ENCODE peak calls at places on chromosome 16, in six cellular contexts. P is H9, M is colonic mucosa, E is substantia nigra, F is psoas muscle, A is A549. Z is an unnamed sample.

GRCh38 chr16:52573365-52574104 is 26.6 kb upstream of the TOX3 start:
- DNase-seq in E (no peak), F (no peak), A (peak), M (peak), P (no peak), Z (no peak)

GRCh38 chr16:22782299-22782698 is 31.7 kb upstream of the HS3ST2 start:
- DNase-seq in F (no peak), E (no peak), P (no peak), A (no peak), M (no peak), Z (no peak)

GRCh38 chr16:31695667-31696066 is 168.0 kb downstream of the AHSP start:
- DNase-seq in A (no peak), F (no peak), P (no peak), M (no peak), E (no peak), Z (no peak)

GRCh38 chr16:50534556-50534955 is 13.6 kb upstream of the NKD1 start:
- DNase-seq in P (no peak), F (no peak), A (no peak), M (no peak), E (no peak), Z (no peak)

GRCh38 chr16:82636485-82636884 is 9.7 kb downstream of the CDH13 start:
- DNase-seq in F (no peak), M (peak), A (no peak), E (no peak), P (no peak), Z (no peak)

GRCh38 chr16:86224126-86224525 is 286.2 kb upstream of the FOXF1 start:
- DNase-seq in A (no peak), F (no peak), P (no peak), M (no peak), E (no peak), Z (no peak)

GRCh38 chr16:67277294-67277998 is 1.9 kb upstream of the PLEKHG4 start:
- DNase-seq in E (no peak), P (no peak), M (peak), F (peak), A (peak), Z (no peak)

GRCh38 chr16:67029249-67030096 is 524 bp downstream of the CBFB start:
- DNase-seq in M (peak), F (peak), P (no peak), E (no peak), A (peak), Z (no peak)

GRCh38 chr16:30893082-30893743 is 664 bp downstream of the BCL7C start:
- DNase-seq in E (no peak), M (peak), P (no peak), F (no peak), A (no peak), Z (no peak)

GRCh38 chr16:68756250-68757051 is 19.4 kb downstream of the CDH1 start:
- DNase-seq in F (no peak), E (no peak), A (no peak), M (peak), P (no peak), Z (no peak)

GRCh38 chr16:55710466-55710865 is 54.7 kb downstream of the SLC6A2 start:
- DNase-seq in F (no peak), E (no peak), P (peak), M (no peak), A (no peak), Z (no peak)

GRCh38 chr16:9053006-9053601 is 38.3 kb upstream of the HAPSTR1 start:
- DNase-seq in F (peak), A (peak), E (no peak), M (peak), P (peak), Z (no peak)

GRCh38 chr16:6946106-6946505 is 386.5 kb upstream of the RBFOX1 start:
- DNase-seq in E (no peak), M (no peak), F (no peak), P (no peak), A (no peak), Z (no peak)

GRCh38 chr16:67186550-67186950 is 2.8 kb upstream of the MATCAP1 start:
- DNase-seq in P (no peak), M (no peak), E (no peak), F (no peak), A (no peak), Z (no peak)

GRCh38 chr16:69535123-69536050 is 30.4 kb upstream of the NFAT5 start:
- DNase-seq in M (no peak), E (no peak), P (no peak), A (no peak), F (no peak), Z (no peak)

GRCh38 chr16:24336491-24336890 is 80.4 kb downstream of the CACNG3 start:
- DNase-seq in M (no peak), A (no peak), F (no peak), E (no peak), P (no peak), Z (no peak)

GRCh38 chr16:79758615-79759346 is 158.2 kb upstream of the MAF start:
- DNase-seq in P (no peak), A (peak), M (no peak), F (no peak), E (no peak), Z (no peak)

GRCh38 chr16:3032624-3033023 is 4.1 kb downstream of the BICDL2 start:
- DNase-seq in F (no peak), E (no peak), P (no peak), A (no peak), M (no peak), Z (no peak)

GRCh38 chr16:23258919-23259237 is 43.2 kb upstream of the SCNN1B start:
- DNase-seq in E (no peak), A (no peak), F (no peak), P (no peak), M (peak), Z (no peak)

GRCh38 chr16:56423584-56424403 is 1.6 kb downstream of the AMFR start:
- DNase-seq in P (no peak), F (no peak), M (no peak), E (no peak), A (no peak), Z (no peak)

GRCh38 chr16:21263640-21264211 is 14.4 kb downstream of the CRYM start:
- DNase-seq in A (peak), F (no peak), P (no peak), M (peak), E (no peak), Z (no peak)

GRCh38 chr16:5060073-5060641 is 5.6 kb downstream of the C16orf89 start:
- DNase-seq in P (no peak), F (no peak), E (no peak), A (no peak), M (no peak), Z (no peak)

GRCh38 chr16:3983081-3983520 is 102.6 kb upstream of the CREBBP start:
- DNase-seq in M (peak), E (peak), P (peak), F (peak), A (peak), Z (peak)

GRCh38 chr16:1731073-1731472 is 25.1 kb downstream of the MAPK8IP3 start:
- DNase-seq in E (no peak), F (no peak), M (no peak), A (no peak), P (no peak), Z (no peak)

GRCh38 chr16:813204-813915 is 12.8 kb upstream of the GNG13 start:
- DNase-seq in E (peak), F (no peak), M (no peak), A (peak), P (peak), Z (peak)

GRCh38 chr16:49876716-49877129 is 20.8 kb upstream of the ZNF423 start:
- DNase-seq in P (peak), A (peak), E (no peak), M (peak), F (peak), Z (no peak)

GRCh38 chr16:65789546-65789945 is 576.9 kb upstream of the CDH5 start:
- DNase-seq in F (no peak), E (no peak), P (no peak), A (no peak), M (no peak), Z (no peak)

GRCh38 chr16:13194766-13195165 is 293.4 kb downstream of the SHISA9 start:
- DNase-seq in E (no peak), F (no peak), A (no peak), M (no peak), P (no peak), Z (no peak)

GRCh38 chr16:87487361-87487924 is 5.4 kb downstream of the ZCCHC14 start:
- DNase-seq in F (peak), M (peak), E (peak), A (no peak), P (peak), Z (no peak)

GRCh38 chr16:4920826-4921225 is 16.1 kb downstream of the PPL start:
- DNase-seq in E (no peak), P (no peak), A (no peak), M (no peak), F (no peak), Z (no peak)

GRCh38 chr16:23145186-23145585 is 4.1 kb downstream of the USP31 start:
- DNase-seq in E (no peak), P (peak), M (no peak), F (no peak), A (no peak), Z (no peak)

GRCh38 chr16:85733155-85733838 is 17.6 kb downstream of the C16orf74 start:
- DNase-seq in A (no peak), M (no peak), E (no peak), P (no peak), F (peak), Z (no peak)

GRCh38 chr16:29972992-29973383 is 680 bp upstream of the TAOK2 start:
- DNase-seq in P (no peak), A (no peak), M (no peak), E (no peak), F (no peak), Z (no peak)

GRCh38 chr16:57682809-57683318 is 11.7 kb upstream of the DRC7 start:
- DNase-seq in P (no peak), A (no peak), M (no peak), E (no peak), F (no peak), Z (no peak)

GRCh38 chr16:57167951-57168350 is 17.9 kb downstream of the PSME3IP1 start:
- DNase-seq in E (no peak), A (no peak), M (no peak), P (no peak), F (no peak), Z (no peak)

GRCh38 chr16:68434654-68435210 is 13.6 kb downstream of the SMPD3 start:
- DNase-seq in E (no peak), M (peak), F (no peak), P (no peak), A (no peak), Z (no peak)

GRCh38 chr16:11636172-11636721 is 32.0 kb upstream of the SNN start:
- DNase-seq in E (no peak), P (peak), A (no peak), F (no peak), M (peak), Z (no peak)

GRCh38 chr16:11635127-11635652 is 33.1 kb upstream of the SNN start:
- DNase-seq in M (peak), E (no peak), P (no peak), A (no peak), F (no peak), Z (no peak)

GRCh38 chr16:11637320-11637719 is 30.9 kb upstream of the SNN start:
- DNase-seq in E (no peak), F (no peak), A (no peak), P (peak), M (no peak), Z (no peak)

GRCh38 chr16:11634307-11634706 is 33.9 kb upstream of the SNN start:
- DNase-seq in P (no peak), M (no peak), E (no peak), F (no peak), A (no peak), Z (no peak)

DNA sequence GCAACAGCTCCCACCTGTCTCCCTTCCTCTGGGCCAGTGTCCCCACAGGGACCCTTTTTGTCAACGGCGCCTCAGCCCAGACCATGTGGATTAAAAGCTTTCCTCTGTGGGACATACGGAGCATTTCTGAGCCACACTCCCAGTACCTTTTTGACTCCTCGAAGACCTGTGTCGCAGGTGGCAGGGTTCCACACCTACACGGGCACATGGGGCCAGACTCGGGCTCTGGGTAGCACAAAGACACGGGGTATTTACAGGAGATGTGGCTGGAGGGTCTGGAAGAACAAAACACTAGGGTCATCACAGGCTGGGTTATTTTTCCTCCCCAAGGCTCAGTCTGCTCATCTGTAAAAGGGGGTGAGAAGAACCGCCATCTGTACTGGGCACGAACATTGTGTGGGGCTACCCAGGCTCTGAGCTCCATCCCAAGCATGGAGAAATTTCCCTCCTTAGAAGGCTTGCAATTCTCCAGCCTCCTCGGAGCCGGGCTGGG is 32.5 kb upstream of the SNN start:
- DNase-seq in F (no peak), M (no peak), P (no peak), A (no peak), E (no peak), Z (no peak)
- H3K27ac ChIP-seq in F (no peak), M (peak), P (peak), A (peak), E (no peak), Z (no peak)

DNA sequence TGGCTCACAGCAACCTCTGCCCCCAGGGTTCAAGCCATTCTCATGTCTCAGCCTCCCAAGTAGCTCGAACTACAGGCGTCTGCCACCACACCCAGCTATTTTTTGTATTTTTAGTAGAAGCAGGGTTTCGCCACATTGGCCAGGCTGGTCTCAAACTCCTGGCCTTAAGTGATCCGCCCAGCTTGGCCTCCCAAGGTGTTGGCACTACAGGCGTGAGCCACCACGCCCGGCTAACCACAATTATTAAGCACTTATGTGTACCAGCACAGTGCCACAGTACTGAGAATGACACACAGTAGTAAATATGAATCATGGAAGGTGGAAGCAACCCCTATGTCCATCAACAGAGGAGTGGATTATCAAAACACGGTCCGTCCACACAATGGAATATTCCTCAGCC is 49.8 kb downstream of the COTL1 start:
- DNase-seq in M (no peak), E (no peak), F (no peak), P (no peak), A (no peak), Z (no peak)
- H3K27ac ChIP-seq in M (peak), E (no peak), F (no peak), P (no peak), A (no peak), Z (no peak)

DNA sequence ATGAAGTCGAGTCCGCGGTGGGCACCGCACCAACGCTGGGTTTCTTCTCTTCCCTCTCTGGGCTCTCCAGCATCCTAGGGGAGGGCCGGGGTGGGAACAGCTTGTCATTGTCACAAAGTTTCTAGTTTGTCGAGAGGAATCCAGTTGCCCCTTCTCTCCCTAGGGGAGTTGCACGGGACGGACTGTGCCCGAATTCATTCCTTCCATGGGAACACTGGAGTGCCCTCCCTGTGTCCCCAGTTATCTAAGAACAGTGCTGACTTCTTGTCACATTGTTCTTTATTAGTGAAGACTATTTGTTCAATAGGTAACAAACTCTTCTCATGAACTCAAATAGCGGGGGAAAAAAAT is 1.2 kb downstream of the KLHL36 start:
- DNase-seq in M (no peak), A (no peak), P (no peak), E (no peak), F (no peak), Z (no peak)
- H3K27ac ChIP-seq in M (no peak), A (peak), P (no peak), E (peak), F (peak), Z (no peak)

GRCh38 chr16:89525146-89525913 is 17.1 kb downstream of the SPG7 start:
- DNase-seq in A (no peak), M (no peak), P (no peak), E (no peak), F (peak), Z (no peak)
- H3K27ac ChIP-seq in A (no peak), M (no peak), P (no peak), E (no peak), F (peak), Z (no peak)

GRCh38 chr16:19700319-19700781 is 17.7 kb downstream of the KNOP1 start:
- DNase-seq in M (peak), F (no peak), A (peak), P (no peak), E (no peak), Z (no peak)

GRCh38 chr16:19699472-19699871 is 18.6 kb downstream of the KNOP1 start:
- DNase-seq in F (no peak), P (no peak), M (no peak), E (no peak), A (no peak), Z (no peak)

GRCh38 chr16:19697756-19698318 is 20.2 kb downstream of the KNOP1 start:
- DNase-seq in P (no peak), F (no peak), E (no peak), A (no peak), M (peak), Z (no peak)

GRCh38 chr16:19696961-19697360 is 21.1 kb downstream of the KNOP1 start:
- DNase-seq in E (peak), P (no peak), A (no peak), M (no peak), F (no peak), Z (no peak)

DNA sequence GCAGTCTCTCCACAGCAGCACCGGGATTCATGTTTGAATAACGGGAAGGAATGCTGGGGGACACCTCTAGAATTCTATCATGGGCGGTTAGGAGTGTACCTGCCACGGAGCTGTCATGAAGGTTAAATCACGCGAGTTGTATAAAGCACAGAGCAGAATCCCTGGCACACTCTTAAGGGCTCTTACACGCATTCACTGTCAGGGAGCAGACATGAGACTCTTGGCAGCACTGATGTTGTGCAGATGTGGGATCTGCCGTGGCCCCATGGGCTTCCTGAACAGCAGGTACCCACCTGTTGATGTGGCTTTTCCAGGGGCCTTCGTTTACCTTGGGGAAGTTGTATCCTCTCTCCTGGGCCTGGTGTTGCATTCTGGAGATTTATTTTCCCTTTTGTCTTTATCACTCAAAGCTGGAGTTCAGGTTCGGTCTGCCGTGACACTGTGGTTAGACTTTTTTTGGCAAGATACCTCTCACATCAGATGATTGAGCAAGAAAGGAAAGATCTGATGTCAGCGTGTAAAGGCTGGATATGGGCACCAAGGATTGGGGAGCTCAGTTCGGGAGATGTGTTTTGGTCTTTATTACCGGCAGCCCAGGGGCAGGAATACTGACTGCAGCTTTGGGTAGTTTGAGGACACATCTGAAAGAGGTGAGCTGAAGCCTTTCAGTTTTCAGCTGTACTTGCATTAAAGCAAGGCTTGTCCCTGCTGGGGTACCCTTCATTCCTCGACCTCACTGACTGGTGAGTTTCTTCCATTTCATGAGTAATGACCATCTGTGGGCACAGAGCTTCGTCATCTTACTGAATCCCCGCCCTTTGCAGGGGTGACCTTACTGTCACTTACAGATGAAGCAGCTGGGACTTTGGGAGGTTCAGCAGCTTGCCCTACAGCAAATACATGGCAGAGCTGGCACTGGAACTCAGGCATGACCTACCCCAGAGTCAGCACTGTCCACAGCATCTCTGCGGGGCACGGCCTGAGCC is 19.3 kb downstream of the KNOP1 start:
- DNase-seq in M (no peak), F (peak), A (no peak), E (no peak), P (no peak), Z (no peak)
- H3K27ac ChIP-seq in M (peak), F (peak), A (peak), E (peak), P (no peak), Z (peak)

GRCh38 chr16:80914379-80915078 is 92.2 kb downstream of the CMC2 start:
- DNase-seq in P (no peak), F (no peak), M (peak), A (no peak), E (no peak), Z (no peak)

GRCh38 chr16:80912651-80913050 is 94.0 kb downstream of the CMC2 start:
- DNase-seq in F (no peak), P (no peak), A (no peak), M (no peak), E (no peak), Z (no peak)

GRCh38 chr16:80909720-80910119 is 97.0 kb downstream of the CMC2 start:
- DNase-seq in P (no peak), A (no peak), M (no peak), F (no peak), E (no peak), Z (no peak)

GRCh38 chr16:80913397-80913796 is 93.3 kb downstream of the CMC2 start:
- DNase-seq in E (no peak), F (no peak), A (no peak), P (no peak), M (no peak), Z (no peak)

DNA sequence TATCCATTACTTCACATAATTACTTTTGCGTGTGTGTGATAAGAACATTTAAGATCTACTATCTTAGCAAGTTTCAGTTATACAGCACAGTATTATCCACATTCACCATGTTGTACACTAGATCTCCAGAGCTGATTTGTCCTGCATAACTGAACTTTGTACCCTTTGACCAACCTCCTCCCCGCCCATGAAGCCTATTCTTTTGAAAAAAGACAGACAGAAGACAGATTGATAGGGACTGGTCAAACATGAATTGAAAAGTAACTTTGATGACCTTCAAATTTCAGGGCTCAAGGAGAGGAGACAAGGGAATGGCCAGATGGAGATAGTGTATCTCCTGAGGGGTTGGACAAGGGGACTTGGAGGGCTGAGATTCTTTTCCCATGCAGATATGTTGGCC is 96.3 kb downstream of the CMC2 start:
- DNase-seq in F (no peak), P (no peak), A (no peak), E (no peak), M (no peak), Z (no peak)
- H3K27ac ChIP-seq in F (no peak), P (no peak), A (no peak), E (no peak), M (no peak), Z (no peak)

Z was measured in caudate nucleus.